ENCODE peak calls at places on chromosomes 6 and 20, in seven cellular contexts. One of them, this sample, is unnamed.

GRCh38 chr6:159729598-159729997 is 2.3 kb downstream of the WTAP start:
- DNase-seq in mucosa of descending colon: no peak
- DNase-seq in left ventricle myocardium inferior: no peak
- DNase-seq in activated CD8-positive, alpha-beta memory T cell treated with anti-CD3 and anti-CD28 coated beads for 48 hours: no peak
- DNase-seq in kidney tubule cell: peak
- DNase-seq in AG08396: no peak
- DNase-seq in fibroblast of lung: peak
- DNase-seq in this sample: peak

GRCh38 chr6:17103715-17104114 is 1.9 kb downstream of the STMND1 start:
- DNase-seq in mucosa of descending colon: no peak
- DNase-seq in fibroblast of lung: no peak
- DNase-seq in AG08396: no peak
- DNase-seq in activated CD8-positive, alpha-beta memory T cell treated with anti-CD3 and anti-CD28 coated beads for 48 hours: no peak
- DNase-seq in left ventricle myocardium inferior: no peak
- DNase-seq in kidney tubule cell: no peak
- DNase-seq in this sample: no peak

GRCh38 chr6:124567401-124567800 is 394.8 kb upstream of the RNF217 start:
- DNase-seq in left ventricle myocardium inferior: no peak
- DNase-seq in kidney tubule cell: no peak
- DNase-seq in AG08396: no peak
- DNase-seq in fibroblast of lung: no peak
- DNase-seq in mucosa of descending colon: no peak
- DNase-seq in activated CD8-positive, alpha-beta memory T cell treated with anti-CD3 and anti-CD28 coated beads for 48 hours: no peak
- DNase-seq in this sample: no peak

GRCh38 chr6:62075869-62076268 is 210.2 kb downstream of the KHDRBS2 start:
- DNase-seq in mucosa of descending colon: no peak
- DNase-seq in fibroblast of lung: no peak
- DNase-seq in activated CD8-positive, alpha-beta memory T cell treated with anti-CD3 and anti-CD28 coated beads for 48 hours: no peak
- DNase-seq in AG08396: no peak
- DNase-seq in kidney tubule cell: no peak
- DNase-seq in left ventricle myocardium inferior: no peak
- DNase-seq in this sample: no peak

GRCh38 chr6:56642366-56643261 is at the start of gene DST:
- DNase-seq in mucosa of descending colon: no peak
- DNase-seq in activated CD8-positive, alpha-beta memory T cell treated with anti-CD3 and anti-CD28 coated beads for 48 hours: no peak
- DNase-seq in left ventricle myocardium inferior: no peak
- DNase-seq in fibroblast of lung: peak
- DNase-seq in AG08396: peak
- DNase-seq in kidney tubule cell: peak
- DNase-seq in this sample: no peak

GRCh38 chr20:42752620-42753019 is 437.1 kb downstream of the PTPRT start:
- DNase-seq in activated CD8-positive, alpha-beta memory T cell treated with anti-CD3 and anti-CD28 coated beads for 48 hours: no peak
- DNase-seq in kidney tubule cell: no peak
- DNase-seq in mucosa of descending colon: no peak
- DNase-seq in fibroblast of lung: no peak
- DNase-seq in left ventricle myocardium inferior: no peak
- DNase-seq in AG08396: no peak
- DNase-seq in this sample: no peak

GRCh38 chr6:44084231-44085014 is 42.8 kb downstream of the MRPL14 start:
- DNase-seq in left ventricle myocardium inferior: no peak
- DNase-seq in fibroblast of lung: no peak
- DNase-seq in AG08396: no peak
- DNase-seq in mucosa of descending colon: no peak
- DNase-seq in activated CD8-positive, alpha-beta memory T cell treated with anti-CD3 and anti-CD28 coated beads for 48 hours: no peak
- DNase-seq in kidney tubule cell: no peak
- DNase-seq in this sample: no peak

GRCh38 chr20:31559704-31560093 is 45.4 kb upstream of the ID1 start:
- DNase-seq in mucosa of descending colon: no peak
- DNase-seq in kidney tubule cell: no peak
- DNase-seq in left ventricle myocardium inferior: no peak
- DNase-seq in fibroblast of lung: peak
- DNase-seq in AG08396: no peak
- DNase-seq in activated CD8-positive, alpha-beta memory T cell treated with anti-CD3 and anti-CD28 coated beads for 48 hours: no peak
- DNase-seq in this sample: no peak

GRCh38 chr6:155188707-155189496 is 74.9 kb upstream of the CLDN20 start:
- DNase-seq in kidney tubule cell: peak
- DNase-seq in fibroblast of lung: peak
- DNase-seq in AG08396: peak
- DNase-seq in activated CD8-positive, alpha-beta memory T cell treated with anti-CD3 and anti-CD28 coated beads for 48 hours: no peak
- DNase-seq in mucosa of descending colon: peak
- DNase-seq in left ventricle myocardium inferior: no peak
- DNase-seq in this sample: no peak

GRCh38 chr6:25229671-25230321 is 49.4 kb upstream of the CARMIL1 start:
- DNase-seq in AG08396: peak
- DNase-seq in fibroblast of lung: peak
- DNase-seq in mucosa of descending colon: no peak
- DNase-seq in activated CD8-positive, alpha-beta memory T cell treated with anti-CD3 and anti-CD28 coated beads for 48 hours: no peak
- DNase-seq in kidney tubule cell: peak
- DNase-seq in left ventricle myocardium inferior: no peak
- DNase-seq in this sample: no peak

GRCh38 chr6:27889628-27890315 is 22.4 kb downstream of the OR2B2 start:
- DNase-seq in kidney tubule cell: peak
- DNase-seq in mucosa of descending colon: no peak
- DNase-seq in fibroblast of lung: no peak
- DNase-seq in left ventricle myocardium inferior: no peak
- DNase-seq in activated CD8-positive, alpha-beta memory T cell treated with anti-CD3 and anti-CD28 coated beads for 48 hours: no peak
- DNase-seq in AG08396: no peak
- DNase-seq in this sample: no peak

This sample was measured in GM20000.